ENCODE peak calls at places on chromosome 16, in seven cellular contexts. One of them, this sample, is unnamed.

GRCh38 chr16:56894331-56894917 is 29.4 kb downstream of the SLC12A3 start:
- DNase-seq in prostate gland: no peak
- DNase-seq in thoracic aorta: no peak
- DNase-seq in foreskin fibroblast: no peak
- DNase-seq in DND-41: no peak
- DNase-seq in mammary epithelial cell: no peak
- DNase-seq in cardiac fibroblast: no peak
- DNase-seq in this sample: no peak

GRCh38 chr16:87778476-87778829 is 12.7 kb upstream of the KLHDC4 start:
- DNase-seq in thoracic aorta: no peak
- DNase-seq in cardiac fibroblast: no peak
- DNase-seq in foreskin fibroblast: no peak
- DNase-seq in mammary epithelial cell: no peak
- DNase-seq in DND-41: peak; percentile 61
- DNase-seq in prostate gland: no peak
- DNase-seq in this sample: no peak

GRCh38 chr16:14489460-14489859 is 140.6 kb downstream of the PARN start:
- DNase-seq in prostate gland: no peak
- DNase-seq in thoracic aorta: no peak
- DNase-seq in foreskin fibroblast: peak; percentile 46
- DNase-seq in cardiac fibroblast: no peak
- DNase-seq in mammary epithelial cell: no peak
- DNase-seq in DND-41: peak; percentile 11
- DNase-seq in this sample: no peak

GRCh38 chr16:70737377-70738082 is 51.7 kb upstream of the MTSS2 start:
- DNase-seq in thoracic aorta: no peak
- DNase-seq in cardiac fibroblast: peak; percentile 59
- DNase-seq in DND-41: no peak
- DNase-seq in foreskin fibroblast: peak; percentile 99
- DNase-seq in mammary epithelial cell: peak; percentile 67
- DNase-seq in prostate gland: peak; percentile 88
- DNase-seq in this sample: peak; percentile 94

GRCh38 chr16:86095906-86096485 is 197.0 kb downstream of the IRF8 start:
- DNase-seq in thoracic aorta: no peak
- DNase-seq in DND-41: no peak
- DNase-seq in mammary epithelial cell: no peak
- DNase-seq in prostate gland: no peak
- DNase-seq in cardiac fibroblast: no peak
- DNase-seq in foreskin fibroblast: no peak
- DNase-seq in this sample: no peak

GRCh38 chr16:1474047-1474446 is 781 bp downstream of the CLCN7 start:
- DNase-seq in mammary epithelial cell: no peak
- DNase-seq in thoracic aorta: no peak
- DNase-seq in foreskin fibroblast: peak; percentile 22
- DNase-seq in prostate gland: no peak
- DNase-seq in DND-41: no peak
- DNase-seq in cardiac fibroblast: peak; percentile 10
- DNase-seq in this sample: no peak

GRCh38 chr16:89277049-89277448 is 59.5 kb downstream of the ZNF778 start:
- DNase-seq in thoracic aorta: no peak
- DNase-seq in DND-41: no peak
- DNase-seq in cardiac fibroblast: no peak
- DNase-seq in prostate gland: no peak
- DNase-seq in foreskin fibroblast: no peak
- DNase-seq in mammary epithelial cell: no peak
- DNase-seq in this sample: no peak

GRCh38 chr16:15775209-15775608 is 81.6 kb downstream of the MYH11 start:
- DNase-seq in cardiac fibroblast: peak; percentile 48
- DNase-seq in prostate gland: no peak
- DNase-seq in foreskin fibroblast: no peak
- DNase-seq in thoracic aorta: no peak
- DNase-seq in DND-41: no peak
- DNase-seq in mammary epithelial cell: peak; percentile 21
- DNase-seq in this sample: no peak

GRCh38 chr16:72104905-72105304 is 11.3 kb downstream of the DHX38 start:
- DNase-seq in cardiac fibroblast: no peak
- DNase-seq in mammary epithelial cell: no peak
- DNase-seq in thoracic aorta: no peak
- DNase-seq in foreskin fibroblast: no peak
- DNase-seq in prostate gland: no peak
- DNase-seq in DND-41: no peak
- DNase-seq in this sample: no peak

DNA sequence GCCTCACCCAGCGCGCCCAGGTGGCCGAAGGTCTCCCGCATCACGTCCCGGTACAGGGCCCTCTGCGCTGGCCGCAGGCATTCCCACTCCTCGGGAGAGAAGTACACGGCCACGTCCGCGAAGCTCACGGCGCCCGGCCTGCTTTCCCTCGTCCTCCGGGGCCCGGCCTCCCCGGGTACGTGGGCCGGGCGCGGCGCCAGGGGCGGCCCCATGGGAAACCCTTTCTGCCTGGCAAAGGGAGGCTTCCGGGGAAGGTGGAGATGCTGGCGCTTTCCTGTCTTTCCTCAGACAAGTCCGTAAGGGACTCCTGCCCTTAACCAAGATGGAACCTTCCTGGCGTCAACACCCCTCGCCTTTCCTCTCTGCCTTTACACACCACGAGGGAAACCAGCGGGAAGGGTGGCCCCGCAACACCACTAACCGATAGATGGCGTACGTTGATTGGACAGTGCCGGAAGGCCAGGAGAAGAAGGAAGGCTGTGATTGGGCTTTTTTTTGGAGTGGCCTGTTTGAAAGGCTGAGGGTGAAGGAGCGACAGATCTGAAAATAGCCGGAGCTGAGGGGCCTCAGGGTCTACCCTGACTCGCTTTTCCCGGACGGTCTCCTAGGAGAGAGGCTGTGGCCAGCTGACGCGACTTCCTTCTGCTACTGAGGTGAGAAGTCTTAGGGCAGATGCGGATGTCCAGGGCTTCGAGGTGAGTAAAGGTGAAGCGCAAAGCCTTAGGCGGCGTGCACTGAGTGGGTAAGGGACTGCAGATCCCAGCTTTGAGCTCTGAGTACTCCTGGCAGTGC is at the start of gene ZNF785:
- DNase-seq in prostate gland: peak; percentile 98
- DNase-seq in cardiac fibroblast: peak; percentile 100
- DNase-seq in thoracic aorta: peak; percentile 96
- DNase-seq in foreskin fibroblast: peak; percentile 99
- DNase-seq in mammary epithelial cell: peak; percentile 99
- DNase-seq in DND-41: peak; percentile 99
- DNase-seq in this sample: peak; percentile 98
- TF ChIP-seq CTCF in prostate gland: peak; percentile 54
- TF ChIP-seq CTCF in cardiac fibroblast: no peak
- TF ChIP-seq CTCF in thoracic aorta: no peak
- TF ChIP-seq CTCF in foreskin fibroblast: no peak
- TF ChIP-seq CTCF in mammary epithelial cell: peak; percentile 30
- TF ChIP-seq CTCF in DND-41: peak; percentile 47
- TF ChIP-seq CTCF in this sample: no peak

GRCh38 chr16:69448470-69449193 is 24.2 kb downstream of the CYB5B start:
- DNase-seq in cardiac fibroblast: peak; percentile 28
- DNase-seq in prostate gland: no peak
- DNase-seq in DND-41: no peak
- DNase-seq in thoracic aorta: no peak
- DNase-seq in foreskin fibroblast: peak; percentile 78
- DNase-seq in mammary epithelial cell: no peak
- DNase-seq in this sample: no peak
- H3K4me3 ChIP-seq in cardiac fibroblast: no peak overlapping the region
- H3K4me3 ChIP-seq in prostate gland: no peak overlapping the region
- H3K4me3 ChIP-seq in DND-41: no peak overlapping the region
- H3K4me3 ChIP-seq in thoracic aorta: no peak overlapping the region
- H3K4me3 ChIP-seq in foreskin fibroblast: no peak overlapping the region
- H3K4me3 ChIP-seq in mammary epithelial cell: no peak overlapping the region
- H3K4me3 ChIP-seq in this sample: no peak overlapping the region

GRCh38 chr16:7085776-7086175 is 246.9 kb upstream of the RBFOX1 start:
- DNase-seq in foreskin fibroblast: no peak
- DNase-seq in prostate gland: no peak
- DNase-seq in cardiac fibroblast: no peak
- DNase-seq in DND-41: no peak
- DNase-seq in mammary epithelial cell: no peak
- DNase-seq in thoracic aorta: no peak
- DNase-seq in this sample: no peak

GRCh38 chr16:7090628-7091115 is 242.0 kb upstream of the RBFOX1 start:
- DNase-seq in cardiac fibroblast: no peak
- DNase-seq in prostate gland: no peak
- DNase-seq in DND-41: no peak
- DNase-seq in foreskin fibroblast: no peak
- DNase-seq in thoracic aorta: no peak
- DNase-seq in mammary epithelial cell: no peak
- DNase-seq in this sample: no peak

GRCh38 chr16:7083086-7083485 is 249.6 kb upstream of the RBFOX1 start:
- DNase-seq in cardiac fibroblast: no peak
- DNase-seq in thoracic aorta: no peak
- DNase-seq in DND-41: no peak
- DNase-seq in foreskin fibroblast: no peak
- DNase-seq in prostate gland: no peak
- DNase-seq in mammary epithelial cell: no peak
- DNase-seq in this sample: no peak

DNA sequence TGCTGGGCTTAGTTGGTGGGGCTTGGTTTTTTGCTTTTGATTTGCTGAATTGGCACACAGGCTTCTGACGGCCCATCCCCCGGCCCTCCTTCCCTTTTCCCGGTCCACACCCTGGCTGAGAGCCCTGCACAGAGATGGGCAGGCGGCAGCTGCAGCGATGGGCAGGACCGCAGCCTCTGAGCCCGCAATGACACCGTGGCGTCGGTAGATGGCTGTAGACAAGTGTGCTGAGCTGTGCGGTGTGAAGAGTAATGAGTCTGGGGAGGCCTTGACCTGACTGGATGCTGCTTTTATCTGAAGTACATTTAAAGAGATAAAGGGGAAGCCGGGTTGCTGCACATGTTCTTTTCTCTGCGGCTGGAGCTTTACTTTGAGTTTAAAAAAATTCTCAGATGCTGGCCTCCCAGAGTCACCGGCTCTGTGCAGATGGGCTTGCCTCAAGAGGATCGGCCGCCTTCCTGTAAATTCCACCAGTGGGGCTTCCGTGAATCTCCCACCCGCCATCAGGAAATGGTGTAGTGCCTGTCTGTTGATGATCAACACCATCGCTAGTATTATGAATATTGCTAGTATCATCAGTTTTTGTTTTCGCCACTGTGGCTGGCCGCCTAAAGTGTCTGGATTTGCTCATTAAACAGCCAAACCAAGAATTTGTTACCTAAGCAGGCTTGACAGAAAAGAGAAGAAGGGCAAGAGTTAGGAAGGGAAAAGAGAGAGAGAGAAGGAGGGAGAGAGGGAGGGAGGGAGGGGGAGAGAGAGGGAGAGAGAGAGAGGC is 245.6 kb upstream of the RBFOX1 start:
- DNase-seq in thoracic aorta: no peak
- DNase-seq in foreskin fibroblast: no peak
- DNase-seq in mammary epithelial cell: no peak
- DNase-seq in cardiac fibroblast: no peak
- DNase-seq in prostate gland: no peak
- DNase-seq in DND-41: no peak
- DNase-seq in this sample: no peak
- TF ChIP-seq CTCF in thoracic aorta: no peak
- TF ChIP-seq CTCF in foreskin fibroblast: no peak
- TF ChIP-seq CTCF in mammary epithelial cell: no peak
- TF ChIP-seq CTCF in cardiac fibroblast: no peak
- TF ChIP-seq CTCF in prostate gland: no peak
- TF ChIP-seq CTCF in DND-41: no peak
- TF ChIP-seq CTCF in this sample: no peak

DNA sequence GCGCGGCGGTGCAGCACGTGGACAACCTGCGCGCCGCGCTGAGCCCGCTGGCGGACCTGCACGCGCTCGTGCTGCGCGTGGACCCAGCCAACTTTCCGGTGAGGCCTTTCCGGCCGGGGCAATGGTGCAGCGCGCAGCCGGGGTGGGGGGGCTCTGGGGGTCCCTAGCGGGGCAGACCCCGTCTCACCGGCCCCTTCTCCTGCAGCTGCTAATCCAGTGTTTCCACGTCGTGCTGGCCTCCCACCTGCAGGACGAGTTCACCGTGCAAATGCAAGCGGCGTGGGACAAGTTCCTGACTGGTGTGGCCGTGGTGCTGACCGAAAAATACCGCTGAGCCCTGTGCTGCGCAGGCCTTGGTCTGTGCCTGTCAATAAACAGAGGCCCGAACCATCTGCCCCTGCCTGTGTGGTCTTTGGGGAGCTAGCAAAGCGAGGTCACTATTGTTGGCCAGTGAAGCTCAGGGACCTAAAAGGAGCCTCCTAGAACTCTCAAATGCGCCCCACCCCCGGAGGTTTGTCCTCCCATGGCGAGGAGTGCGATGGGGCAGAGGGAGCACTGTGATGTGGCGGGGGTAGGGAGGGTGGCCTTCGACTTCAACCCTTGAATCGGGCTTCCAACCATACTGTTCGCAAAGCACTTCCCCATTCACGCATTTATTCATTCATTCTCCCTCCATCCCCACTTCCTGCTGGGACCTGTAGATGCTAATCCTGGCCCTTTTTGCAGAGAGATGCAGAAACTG is 768 bp downstream of the HBM start:
- DNase-seq in foreskin fibroblast: no peak
- DNase-seq in prostate gland: no peak
- DNase-seq in thoracic aorta: no peak
- DNase-seq in cardiac fibroblast: no peak
- DNase-seq in DND-41: no peak
- DNase-seq in mammary epithelial cell: no peak
- DNase-seq in this sample: no peak
- H3K4me3 ChIP-seq in foreskin fibroblast: no peak overlapping the region
- H3K4me3 ChIP-seq in prostate gland: no peak overlapping the region
- H3K4me3 ChIP-seq in thoracic aorta: no peak overlapping the region
- H3K4me3 ChIP-seq in cardiac fibroblast: no peak overlapping the region
- H3K4me3 ChIP-seq in DND-41: no peak overlapping the region
- H3K4me3 ChIP-seq in mammary epithelial cell: no peak overlapping the region
- H3K4me3 ChIP-seq in this sample: no peak overlapping the region

GRCh38 chr16:54812229-54812628 is 118.4 kb upstream of the IRX5 start:
- DNase-seq in cardiac fibroblast: peak; percentile 21
- DNase-seq in foreskin fibroblast: no peak
- DNase-seq in DND-41: no peak
- DNase-seq in thoracic aorta: no peak
- DNase-seq in mammary epithelial cell: no peak
- DNase-seq in prostate gland: no peak
- DNase-seq in this sample: peak; percentile 4
- TF ChIP-seq CTCF in cardiac fibroblast: peak; percentile 27
- TF ChIP-seq CTCF in foreskin fibroblast: peak; percentile 29
- TF ChIP-seq CTCF in DND-41: no peak
- TF ChIP-seq CTCF in thoracic aorta: no peak
- TF ChIP-seq CTCF in mammary epithelial cell: peak; percentile 53
- TF ChIP-seq CTCF in prostate gland: no peak
- TF ChIP-seq CTCF in this sample: peak; percentile 33